ENCODE peak calls at places on chromosomes 5 and 9, in four cellular contexts. L is tibial nerve, Z is upper lobe of right lung, F is transverse colon. X is an unnamed sample.
A peak's percentile ranks its signal among the peaks of the same experiment; 100 is the strongest.

GRCh38 chr9:130137870-130138653 is 34.1 kb upstream of the NCS1 start:
- DNase-seq in F (no peak), Z (no peak), L (no peak), X (no peak)

GRCh38 chr9:110105107-110105506 is 102.9 kb downstream of the C9orf152 start:
- DNase-seq in Z (no peak), F (no peak), L (no peak), X (no peak)

GRCh38 chr5:128736567-128736966 is 198.5 kb upstream of the FBN2 start:
- DNase-seq in F (peak; percentile 10), Z (no peak), L (no peak), X (peak; percentile 54)

GRCh38 chr5:15539951-15540350 is 40.0 kb downstream of the FBXL7 start:
- DNase-seq in Z (no peak), L (no peak), F (no peak), X (no peak)

GRCh38 chr5:16572289-16573015 is 44.3 kb downstream of the RETREG1 start:
- DNase-seq in L (no peak), F (no peak), Z (no peak), X (no peak)

GRCh38 chr5:168680395-168680794 is 101.2 kb upstream of the PANK3 start:
- DNase-seq in L (no peak), F (no peak), Z (no peak), X (no peak)

GRCh38 chr5:81749562-81750307 is 1.2 kb downstream of the SSBP2 start:
- DNase-seq in Z (peak; percentile 76), L (no peak), F (peak; percentile 48), X (peak; percentile 33)

GRCh38 chr9:21812945-21813568 is 10.6 kb downstream of the MTAP start:
- DNase-seq in Z (peak; percentile 83), F (peak; percentile 80), L (peak; percentile 65), X (peak; percentile 45)

GRCh38 chr9:113160571-113160970 is 9.8 kb downstream of the SLC31A2 start:
- DNase-seq in Z (no peak), F (no peak), L (no peak), X (no peak)

GRCh38 chr9:98316445-98317133 is 61.1 kb upstream of the TBC1D2 start:
- DNase-seq in L (no peak), Z (no peak), F (no peak), X (no peak)

GRCh38 chr5:35087971-35088370 is 40.2 kb upstream of the AGXT2 start:
- DNase-seq in L (no peak), F (no peak), Z (no peak), X (no peak)

GRCh38 chr5:124679578-124680210 is 66.7 kb downstream of the ZNF608 start:
- DNase-seq in Z (no peak), F (no peak), L (no peak), X (no peak)

GRCh38 chr9:22154064-22154463 is 145.0 kb upstream of the CDKN2B start:
- DNase-seq in F (no peak), Z (peak; percentile 54), L (no peak), X (no peak)

GRCh38 chr5:55634204-55634785 is 77.8 kb downstream of the SLC38A9 start:
- DNase-seq in L (peak; percentile 49), F (no peak), Z (no peak), X (no peak)

GRCh38 chr9:70256123-70256551 is 2.6 kb upstream of the SMC5 start:
- DNase-seq in Z (no peak), L (no peak), F (no peak), X (no peak)

GRCh38 chr9:111108946-111109345 is 70.7 kb upstream of the LPAR1 start:
- DNase-seq in L (no peak), Z (no peak), F (no peak), X (no peak)

GRCh38 chr9:129280236-129281231 is 102.5 kb upstream of the IER5L start:
- DNase-seq in L (no peak), Z (peak; percentile 56), F (peak; percentile 4), X (no peak)

GRCh38 chr5:56169281-56169680 is 63.8 kb downstream of the ANKRD55 start:
- DNase-seq in Z (no peak), F (no peak), L (no peak), X (no peak)

GRCh38 chr9:97853844-97854695 is 1.0 kb downstream of the FOXE1 start:
- DNase-seq in Z (peak; percentile 65), F (no peak), L (no peak), X (no peak)

GRCh38 chr5:157266286-157267007 is 524 bp downstream of the CYFIP2 start:
- DNase-seq in F (peak; percentile 66), L (no peak), Z (peak; percentile 81), X (peak; percentile 79)

GRCh38 chr5:169772688-169773087 is 135.6 kb downstream of the DOCK2 start:
- DNase-seq in Z (no peak), F (no peak), L (no peak), X (no peak)

GRCh38 chr9:97412628-97413382 is 909 bp downstream of the TDRD7 start:
- DNase-seq in L (no peak), F (no peak), Z (no peak), X (no peak)

GRCh38 chr9:110444911-110445310 is 107.2 kb upstream of the TXNDC8 start:
- DNase-seq in L (no peak), F (no peak), Z (no peak), X (no peak)

GRCh38 chr9:96418920-96419690 is 935 bp upstream of the ZNF367 start:
- DNase-seq in Z (peak; percentile 89), L (peak; percentile 46), F (peak; percentile 86), X (peak; percentile 77)

GRCh38 chr9:135890190-135890861 is 17.0 kb downstream of the CAMSAP1 start:
- DNase-seq in F (no peak), Z (peak; percentile 51), L (no peak), X (no peak)

GRCh38 chr5:135508496-135509005 is 27.2 kb downstream of the NEUROG1 start:
- DNase-seq in L (no peak), Z (no peak), F (no peak), X (no peak)

GRCh38 chr5:135505973-135506372 is 29.8 kb downstream of the NEUROG1 start:
- DNase-seq in F (no peak), Z (no peak), L (no peak), X (no peak)

GRCh38 chr5:135517631-135518030 is 18.1 kb downstream of the NEUROG1 start:
- DNase-seq in L (no peak), F (no peak), Z (no peak), X (no peak)

GRCh38 chr5:135509995-135510394 is 25.8 kb downstream of the NEUROG1 start:
- DNase-seq in F (no peak), L (no peak), Z (no peak), X (no peak)

GRCh38 chr5:135511858-135512257 is 23.9 kb downstream of the NEUROG1 start:
- DNase-seq in L (no peak), F (no peak), Z (no peak), X (no peak)
- H3K27ac ChIP-seq in L (no peak overlapping the region), F (no peak overlapping the region), Z (no peak overlapping the region), X (no peak overlapping the region)

GRCh38 chr9:137266162-137266527 is 11.0 kb downstream of the NELFB start:
- DNase-seq in F (no peak), Z (peak; percentile 61), L (no peak), X (no peak)

GRCh38 chr9:137268538-137269201 is 8.9 kb upstream of the TOR4A start:
- DNase-seq in L (no peak), Z (no peak), F (no peak), X (no peak)

GRCh38 chr9:137267933-137268355 is 9.6 kb upstream of the TOR4A start:
- DNase-seq in L (no peak), F (no peak), Z (no peak), X (no peak)

GRCh38 chr9:137265496-137266161 is 10.5 kb downstream of the NELFB start:
- DNase-seq in F (no peak), L (no peak), Z (peak; percentile 52), X (no peak)

DNA sequence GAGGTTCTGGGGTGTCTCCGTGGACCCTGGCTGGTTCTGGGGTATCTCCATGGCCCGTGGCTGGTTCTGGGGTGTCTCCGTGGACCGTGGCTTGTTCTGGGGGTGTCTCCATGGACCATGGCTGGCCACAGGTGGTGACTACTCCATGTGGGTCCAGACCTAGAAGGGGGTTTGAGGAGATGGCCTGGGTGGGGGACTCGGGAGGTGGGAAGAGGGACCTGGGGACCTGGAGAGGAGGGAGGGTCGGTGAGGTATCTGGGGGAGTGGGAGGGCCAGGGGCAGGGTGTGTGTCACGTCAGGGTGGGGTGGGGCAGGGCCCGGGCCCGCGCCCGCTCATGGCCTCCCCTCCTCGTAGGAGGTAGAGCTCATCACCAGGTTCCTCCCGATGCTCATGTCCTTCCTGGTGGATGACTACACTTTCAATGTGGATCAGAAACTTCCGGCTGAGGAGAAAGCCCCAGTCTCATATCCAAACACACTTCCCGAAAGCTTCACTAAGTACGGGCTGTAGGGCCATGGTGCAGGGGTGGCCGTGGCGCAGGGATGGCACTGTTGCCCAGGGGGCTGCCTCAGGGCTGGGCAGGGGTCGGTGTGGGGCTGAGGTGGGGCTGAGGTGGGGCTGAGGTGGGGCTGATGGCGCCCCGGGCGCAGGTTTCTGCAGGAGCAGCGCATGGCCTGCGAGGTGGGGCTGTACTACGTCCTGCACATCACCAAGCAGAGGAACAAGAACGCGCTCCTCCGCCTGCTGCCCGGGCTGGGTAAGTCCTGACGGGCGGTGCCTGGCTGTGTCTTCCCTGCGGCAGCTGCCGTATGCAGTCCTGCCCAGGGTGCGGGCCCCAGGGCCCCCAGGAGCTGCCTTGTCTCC is 10.7 kb upstream of the TOR4A start:
- DNase-seq in F (no peak), Z (peak; percentile 58), L (no peak), X (no peak)
- H3K27ac ChIP-seq in F (no peak overlapping the region), Z (no peak overlapping the region), L (no peak overlapping the region), X (no peak overlapping the region)

GRCh38 chr9:126988857-126989256 is 74.3 kb downstream of the RALGPS1 start:
- DNase-seq in Z (no peak), L (no peak), F (no peak), X (no peak)
- H3K27ac ChIP-seq in Z (no peak overlapping the region), L (no peak overlapping the region), F (no peak overlapping the region), X (no peak overlapping the region)

GRCh38 chr5:150641826-150642566 is 1.5 kb downstream of the SYNPO start:
- DNase-seq in Z (no peak), F (no peak), L (no peak), X (no peak)
- H3K27ac ChIP-seq in Z (peak overlapping the region; percentile 86), F (peak overlapping the region; percentile 78), L (peak overlapping the region; percentile 92), X (no peak overlapping the region)

DNA sequence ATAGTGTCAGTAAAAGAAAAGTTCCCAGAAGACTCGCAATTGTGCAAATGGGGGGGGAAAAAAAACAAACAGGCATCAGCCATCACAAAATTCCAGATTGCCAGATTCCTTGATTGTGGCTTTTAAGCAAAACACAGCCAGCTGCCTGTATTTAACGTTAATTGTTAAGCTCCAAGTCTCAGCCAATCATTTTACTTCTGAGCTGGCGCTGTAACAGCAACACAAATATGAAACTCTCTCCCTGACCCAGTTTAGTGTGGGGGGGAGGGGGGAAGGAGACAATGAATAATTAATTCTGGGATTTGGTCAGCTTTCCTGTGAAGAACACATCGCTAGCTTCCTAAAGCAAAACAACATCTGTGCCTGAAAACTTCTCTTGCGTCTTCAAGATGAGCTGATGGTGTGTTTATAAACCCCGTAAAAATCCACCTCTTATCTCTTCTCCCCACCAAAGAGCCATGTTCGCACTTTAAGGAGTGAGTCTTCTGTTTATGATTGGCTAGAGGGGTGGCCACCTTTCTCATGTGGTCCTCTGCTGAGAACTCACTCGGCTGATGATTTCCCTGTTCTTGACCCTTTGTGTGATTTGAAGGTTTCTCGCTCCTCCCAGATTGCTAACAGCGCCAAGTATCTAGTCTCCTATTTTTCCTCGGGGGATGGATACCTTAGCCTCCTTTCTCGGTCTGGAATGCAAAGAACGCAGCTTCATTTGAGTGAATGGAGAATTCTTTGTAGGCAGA is 160.2 kb upstream of the DAPK1 start:
- DNase-seq in F (no peak), Z (no peak), L (no peak), X (no peak)
- H3K27ac ChIP-seq in F (no peak overlapping the region), Z (no peak overlapping the region), L (no peak overlapping the region), X (no peak overlapping the region)

DNA sequence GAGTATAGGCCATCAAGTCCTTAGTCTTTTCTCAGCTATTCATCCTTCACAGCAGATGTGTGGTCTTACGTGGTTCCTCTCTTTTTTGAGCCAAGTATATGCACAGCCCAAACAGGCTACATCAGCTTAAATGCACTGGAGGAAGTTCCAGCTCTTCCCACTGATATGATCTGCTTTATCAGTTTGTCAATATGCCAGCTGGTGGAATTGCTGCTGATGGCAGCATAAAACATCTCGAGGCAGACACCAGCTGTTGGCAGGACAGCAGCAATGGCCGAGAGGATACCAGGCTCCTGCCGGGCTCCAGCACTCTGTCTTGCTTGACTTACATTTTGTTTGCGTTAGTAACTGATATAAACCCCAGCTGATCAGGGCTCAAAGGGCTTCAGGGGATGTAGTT is 143.4 kb downstream of the TENT4A start:
- DNase-seq in Z (no peak), F (no peak), L (no peak), X (no peak)
- H3K27ac ChIP-seq in Z (no peak overlapping the region), F (no peak overlapping the region), L (no peak overlapping the region), X (no peak overlapping the region)

X was measured in substantia nigra.